ENCODE peak calls at places on chromosomes 6 and 20, in six cellular contexts. One of them, this sample, is unnamed.

GRCh38 chr6:37654727-37655500 is 42.8 kb downstream of the MDGA1 start:
- DNase-seq in hypothalamus: no peak
- DNase-seq in Right ventricle myocardium superior: no peak
- DNase-seq in IMR-90: no peak
- DNase-seq in GM13976: no peak
- DNase-seq in M059J: no peak
- DNase-seq in this sample: no peak

GRCh38 chr20:38855356-38855755 is 49.9 kb downstream of the PPP1R16B start:
- DNase-seq in hypothalamus: no peak
- DNase-seq in Right ventricle myocardium superior: no peak
- DNase-seq in IMR-90: peak; percentile 35
- DNase-seq in GM13976: no peak
- DNase-seq in M059J: peak; percentile 28
- DNase-seq in this sample: no peak

GRCh38 chr6:110731196-110731595 is 84.1 kb downstream of the CDK19 start:
- DNase-seq in hypothalamus: no peak
- DNase-seq in Right ventricle myocardium superior: no peak
- DNase-seq in IMR-90: no peak
- DNase-seq in GM13976: no peak
- DNase-seq in M059J: peak; percentile 88
- DNase-seq in this sample: no peak

GRCh38 chr20:52190437-52191131 is 995 bp downstream of the ZFP64 start:
- DNase-seq in hypothalamus: no peak
- DNase-seq in Right ventricle myocardium superior: no peak
- DNase-seq in IMR-90: peak; percentile 11
- DNase-seq in GM13976: peak; percentile 71
- DNase-seq in M059J: peak; percentile 64
- DNase-seq in this sample: peak; percentile 75

GRCh38 chr6:156154896-156155295 is 622.3 kb upstream of the ARID1B start:
- DNase-seq in hypothalamus: no peak
- DNase-seq in Right ventricle myocardium superior: no peak
- DNase-seq in IMR-90: peak; percentile 5
- DNase-seq in GM13976: no peak
- DNase-seq in M059J: peak; percentile 36
- DNase-seq in this sample: no peak

GRCh38 chr20:10939297-10939949 is 265.6 kb upstream of the JAG1 start:
- DNase-seq in hypothalamus: no peak
- DNase-seq in Right ventricle myocardium superior: no peak
- DNase-seq in IMR-90: peak; percentile 22
- DNase-seq in GM13976: no peak
- DNase-seq in M059J: peak; percentile 41
- DNase-seq in this sample: no peak

GRCh38 chr6:90611996-90612690 is 25.3 kb upstream of the MAP3K7 start:
- DNase-seq in hypothalamus: no peak
- DNase-seq in Right ventricle myocardium superior: no peak
- DNase-seq in IMR-90: no peak
- DNase-seq in GM13976: no peak
- DNase-seq in M059J: no peak
- DNase-seq in this sample: no peak

GRCh38 chr6:118280210-118280609 is 267.9 kb upstream of the PLN start:
- DNase-seq in hypothalamus: no peak
- DNase-seq in Right ventricle myocardium superior: no peak
- DNase-seq in IMR-90: peak; percentile 21
- DNase-seq in GM13976: peak; percentile 50
- DNase-seq in M059J: peak; percentile 27
- DNase-seq in this sample: peak; percentile 82

GRCh38 chr6:40390144-40390800 is 196.9 kb downstream of the LRFN2 start:
- DNase-seq in hypothalamus: no peak
- DNase-seq in Right ventricle myocardium superior: no peak
- DNase-seq in IMR-90: no peak
- DNase-seq in GM13976: no peak
- DNase-seq in M059J: no peak
- DNase-seq in this sample: no peak

GRCh38 chr6:5087389-5087788 is 2.2 kb downstream of the PPP1R3G start:
- DNase-seq in hypothalamus: peak; percentile 28
- DNase-seq in Right ventricle myocardium superior: peak; percentile 70
- DNase-seq in IMR-90: no peak
- DNase-seq in GM13976: no peak
- DNase-seq in M059J: no peak
- DNase-seq in this sample: no peak

GRCh38 chr6:79441222-79441621 is 96.0 kb downstream of the LCA5 start:
- DNase-seq in hypothalamus: no peak
- DNase-seq in Right ventricle myocardium superior: no peak
- DNase-seq in IMR-90: no peak
- DNase-seq in GM13976: no peak
- DNase-seq in M059J: no peak
- DNase-seq in this sample: no peak

GRCh38 chr6:36722365-36722764 is 24.7 kb downstream of the RAB44 start:
- DNase-seq in hypothalamus: no peak
- DNase-seq in Right ventricle myocardium superior: no peak
- DNase-seq in IMR-90: no peak
- DNase-seq in GM13976: no peak
- DNase-seq in M059J: no peak
- DNase-seq in this sample: no peak

GRCh38 chr6:136524936-136525413 is 25.2 kb downstream of the MAP7 start:
- DNase-seq in hypothalamus: no peak
- DNase-seq in Right ventricle myocardium superior: no peak
- DNase-seq in IMR-90: no peak
- DNase-seq in GM13976: peak; percentile 20
- DNase-seq in M059J: no peak
- DNase-seq in this sample: no peak

GRCh38 chr6:36803908-36804307 is 35.3 kb downstream of the CPNE5 start:
- DNase-seq in hypothalamus: no peak
- DNase-seq in Right ventricle myocardium superior: no peak
- DNase-seq in IMR-90: no peak
- DNase-seq in GM13976: no peak
- DNase-seq in M059J: no peak
- DNase-seq in this sample: no peak

GRCh38 chr20:40848530-40848929 is 159.5 kb upstream of the MAFB start:
- DNase-seq in hypothalamus: no peak
- DNase-seq in Right ventricle myocardium superior: no peak
- DNase-seq in IMR-90: no peak
- DNase-seq in GM13976: no peak
- DNase-seq in M059J: no peak
- DNase-seq in this sample: no peak

GRCh38 chr6:1088441-1089001 is 223.4 kb upstream of the FOXQ1 start:
- DNase-seq in hypothalamus: no peak
- DNase-seq in Right ventricle myocardium superior: no peak
- DNase-seq in IMR-90: no peak
- DNase-seq in GM13976: no peak
- DNase-seq in M059J: no peak
- DNase-seq in this sample: no peak

GRCh38 chr6:70823651-70824050 is 133.2 kb downstream of the B3GAT2 start:
- DNase-seq in hypothalamus: no peak
- DNase-seq in Right ventricle myocardium superior: no peak
- DNase-seq in IMR-90: no peak
- DNase-seq in GM13976: peak; percentile 7
- DNase-seq in M059J: no peak
- DNase-seq in this sample: peak; percentile 2

GRCh38 chr6:23202207-23202606 is 632.8 kb downstream of the HDGFL1 start:
- DNase-seq in hypothalamus: no peak
- DNase-seq in Right ventricle myocardium superior: no peak
- DNase-seq in IMR-90: no peak
- DNase-seq in GM13976: no peak
- DNase-seq in M059J: no peak
- DNase-seq in this sample: no peak

GRCh38 chr20:58251979-58252591 is 23.6 kb upstream of the ANKRD60 start:
- DNase-seq in hypothalamus: no peak
- DNase-seq in Right ventricle myocardium superior: no peak
- DNase-seq in IMR-90: peak; percentile 96
- DNase-seq in GM13976: no peak
- DNase-seq in M059J: peak; percentile 98
- DNase-seq in this sample: no peak

GRCh38 chr6:3252861-3253596 is 5.7 kb upstream of the PSMG4 start:
- DNase-seq in hypothalamus: no peak
- DNase-seq in Right ventricle myocardium superior: no peak
- DNase-seq in IMR-90: no peak
- DNase-seq in GM13976: no peak
- DNase-seq in M059J: no peak
- DNase-seq in this sample: no peak

GRCh38 chr20:44702776-44703175 is 12.4 kb upstream of the CCN5 start:
- DNase-seq in hypothalamus: peak; percentile 83
- DNase-seq in Right ventricle myocardium superior: peak; percentile 93
- DNase-seq in IMR-90: peak; percentile 91
- DNase-seq in GM13976: peak; percentile 76
- DNase-seq in M059J: peak; percentile 98
- DNase-seq in this sample: peak; percentile 68

GRCh38 chr20:5835870-5836269 is 85.7 kb downstream of the SHLD1 start:
- DNase-seq in hypothalamus: no peak
- DNase-seq in Right ventricle myocardium superior: no peak
- DNase-seq in IMR-90: peak; percentile 57
- DNase-seq in GM13976: no peak
- DNase-seq in M059J: peak; percentile 76
- DNase-seq in this sample: no peak

GRCh38 chr20:32672982-32673727 is 586 bp downstream of the C20orf203 start:
- DNase-seq in hypothalamus: no peak
- DNase-seq in Right ventricle myocardium superior: no peak
- DNase-seq in IMR-90: no peak
- DNase-seq in GM13976: peak; percentile 81
- DNase-seq in M059J: no peak
- DNase-seq in this sample: peak; percentile 80

GRCh38 chr6:116406678-116407345 is 36.1 kb downstream of the DSE start:
- DNase-seq in hypothalamus: no peak
- DNase-seq in Right ventricle myocardium superior: no peak
- DNase-seq in IMR-90: peak; percentile 89
- DNase-seq in GM13976: no peak
- DNase-seq in M059J: peak; percentile 63
- DNase-seq in this sample: no peak

GRCh38 chr6:27280064-27280539 is 32.0 kb downstream of the POM121L2 start:
- DNase-seq in hypothalamus: no peak
- DNase-seq in Right ventricle myocardium superior: no peak
- DNase-seq in IMR-90: peak; percentile 53
- DNase-seq in GM13976: peak; percentile 55
- DNase-seq in M059J: peak; percentile 75
- DNase-seq in this sample: peak; percentile 78

GRCh38 chr6:138372711-138373463 is 4.8 kb upstream of the SMIM28 start:
- DNase-seq in hypothalamus: no peak
- DNase-seq in Right ventricle myocardium superior: no peak
- DNase-seq in IMR-90: no peak
- DNase-seq in GM13976: no peak
- DNase-seq in M059J: peak; percentile 55
- DNase-seq in this sample: no peak

GRCh38 chr20:53926428-53927028 is 143.9 kb downstream of the BCAS1 start:
- DNase-seq in hypothalamus: no peak
- DNase-seq in Right ventricle myocardium superior: no peak
- DNase-seq in IMR-90: peak; percentile 97
- DNase-seq in GM13976: peak; percentile 58
- DNase-seq in M059J: peak; percentile 100
- DNase-seq in this sample: peak; percentile 95

GRCh38 chr20:56916345-56916622 is 287.2 kb downstream of the TFAP2C start:
- DNase-seq in hypothalamus: no peak
- DNase-seq in Right ventricle myocardium superior: no peak
- DNase-seq in IMR-90: no peak
- DNase-seq in GM13976: no peak
- DNase-seq in M059J: no peak
- DNase-seq in this sample: no peak

GRCh38 chr6:111068116-111068897 is 19.0 kb upstream of the SLC16A10 start:
- DNase-seq in hypothalamus: no peak
- DNase-seq in Right ventricle myocardium superior: no peak
- DNase-seq in IMR-90: no peak
- DNase-seq in GM13976: no peak
- DNase-seq in M059J: no peak
- DNase-seq in this sample: no peak

GRCh38 chr20:9407805-9408421 is 106.5 kb upstream of the LAMP5 start:
- DNase-seq in hypothalamus: no peak
- DNase-seq in Right ventricle myocardium superior: no peak
- DNase-seq in IMR-90: peak; percentile 78
- DNase-seq in GM13976: peak; percentile 55
- DNase-seq in M059J: peak; percentile 81
- DNase-seq in this sample: peak; percentile 80

GRCh38 chr6:4935981-4936680 is 67.7 kb downstream of the RPP40 start:
- DNase-seq in hypothalamus: no peak
- DNase-seq in Right ventricle myocardium superior: no peak
- DNase-seq in IMR-90: no peak
- DNase-seq in GM13976: no peak
- DNase-seq in M059J: no peak
- DNase-seq in this sample: no peak

GRCh38 chr20:58690851-58691250 is 1.7 kb upstream of the NPEPL1 start:
- DNase-seq in hypothalamus: no peak
- DNase-seq in Right ventricle myocardium superior: no peak
- DNase-seq in IMR-90: peak; percentile 22
- DNase-seq in GM13976: no peak
- DNase-seq in M059J: no peak
- DNase-seq in this sample: no peak

GRCh38 chr6:159184559-159184958 is 15.4 kb downstream of the FNDC1 start:
- DNase-seq in hypothalamus: no peak
- DNase-seq in Right ventricle myocardium superior: no peak
- DNase-seq in IMR-90: no peak
- DNase-seq in GM13976: no peak
- DNase-seq in M059J: peak; percentile 85
- DNase-seq in this sample: no peak

GRCh38 chr6:113011803-113012202 is 664.7 kb downstream of the RFPL4B start:
- DNase-seq in hypothalamus: no peak
- DNase-seq in Right ventricle myocardium superior: no peak
- DNase-seq in IMR-90: peak; percentile 61
- DNase-seq in GM13976: no peak
- DNase-seq in M059J: no peak
- DNase-seq in this sample: no peak

This sample was measured in GM12865.